ENCODE peak calls at places on chromosomes 1 and 21, in four cellular contexts. Q is H1, O is body of pancreas, J is uterus. N is an unnamed sample. For H3K9me3, the result is how much of the 10 kb centered on the place peaks cover.

GRCh38 chr1:43445618-43446387 is 7.9 kb downstream of the HYI start:
- DNase-seq in O (no peak), J (no peak), Q (no peak), N (no peak)

GRCh38 chr1:153513023-153513422 is 22.8 kb downstream of the S100A6 start:
- DNase-seq in O (no peak), Q (no peak), J (no peak), N (no peak)

GRCh38 chr1:3114131-3114744 is 45.2 kb downstream of the PRDM16 start:
- DNase-seq in O (no peak), Q (no peak), J (no peak), N (no peak)

GRCh38 chr1:52423771-52424170 is 19.4 kb downstream of the PRPF38A start:
- DNase-seq in Q (no peak), J (no peak), O (peak), N (no peak)

GRCh38 chr1:43348809-43349593 is 9.8 kb upstream of the CDC20 start:
- DNase-seq in Q (peak), J (peak), O (peak), N (peak)

GRCh38 chr1:20964540-20965484 is 177.7 kb upstream of the HP1BP3 start:
- DNase-seq in J (no peak), O (no peak), Q (no peak), N (no peak)

GRCh38 chr1:6783956-6784559 is 1.2 kb upstream of the CAMTA1 start:
- DNase-seq in Q (no peak), J (no peak), O (no peak), N (no peak)

GRCh38 chr1:53628286-53628955 is 110.5 kb downstream of the GLIS1 start:
- DNase-seq in Q (no peak), J (no peak), O (no peak), N (no peak)

GRCh38 chr21:35525443-35525842 is 476.3 kb upstream of the RUNX1 start:
- DNase-seq in Q (no peak), J (no peak), O (no peak), N (no peak)

GRCh38 chr1:3453891-3454810 is at the start of gene ARHGEF16:
- DNase-seq in Q (peak), J (no peak), O (peak), N (peak)

GRCh38 chr1:43443197-43443946 is 10.4 kb downstream of the HYI start:
- DNase-seq in O (no peak), Q (no peak), J (peak), N (no peak)

GRCh38 chr1:119327436-119328155 is 41.0 kb upstream of the HAO2 start:
- DNase-seq in Q (no peak), J (peak), O (no peak), N (no peak)

GRCh38 chr1:85240174-85240601 is 19.3 kb downstream of the C1orf52 start:
- DNase-seq in J (no peak), O (peak), Q (no peak), N (no peak)

GRCh38 chr1:22318279-22318983 is 133.2 kb upstream of the ZBTB40 start:
- DNase-seq in Q (no peak), J (no peak), O (peak), N (no peak)

GRCh38 chr1:165844114-165844798 is 16.8 kb downstream of the UCK2 start:
- DNase-seq in O (no peak), J (no peak), Q (no peak), N (no peak)

GRCh38 chr1:37475380-37476086 is 1.2 kb downstream of the ZC3H12A start:
- DNase-seq in J (no peak), O (no peak), Q (no peak), N (no peak)

GRCh38 chr1:22286491-22286890 is 143.6 kb upstream of the WNT4 start:
- DNase-seq in Q (no peak), J (no peak), O (no peak), N (no peak)

GRCh38 chr21:36864974-36865373 is 101.5 kb downstream of the HLCS start:
- DNase-seq in O (no peak), J (no peak), Q (no peak), N (peak)

GRCh38 chr1:24567792-24568388 is 12.0 kb downstream of the NCMAP start:
- DNase-seq in Q (no peak), O (peak), J (no peak), N (peak)

GRCh38 chr1:93021539-93022134 is 57.4 kb upstream of the MTF2 start:
- DNase-seq in O (peak), J (no peak), Q (no peak), N (no peak)

GRCh38 chr1:58432813-58433668 is 113.5 kb downstream of the OMA1 start:
- DNase-seq in J (no peak), O (no peak), Q (peak), N (no peak)

GRCh38 chr21:42523941-42524340 is 10.3 kb downstream of the SLC37A1 start:
- DNase-seq in O (no peak), J (no peak), Q (no peak), N (no peak)

GRCh38 chr1:51986718-51987117 is 3.8 kb downstream of the RAB3B start:
- DNase-seq in J (no peak), O (no peak), Q (no peak), N (no peak)

GRCh38 chr1:208142632-208143390 is 101.4 kb downstream of the PLXNA2 start:
- DNase-seq in Q (no peak), J (peak), O (no peak), N (no peak)

GRCh38 chr1:6686294-6686693 is 15.3 kb downstream of the DNAJC11 start:
- DNase-seq in J (no peak), Q (no peak), O (no peak), N (no peak)

GRCh38 chr1:156439036-156439435 is 61.5 kb downstream of the MEF2D start:
- DNase-seq in O (no peak), Q (no peak), J (no peak), N (no peak)

GRCh38 chr1:67239738-67240137 is 67.9 kb upstream of the IL12RB2 start:
- DNase-seq in J (no peak), Q (no peak), O (no peak), N (no peak)

GRCh38 chr1:41149570-41149969 is 92.5 kb downstream of the SCMH1 start:
- DNase-seq in J (no peak), Q (no peak), O (no peak), N (no peak)

GRCh38 chr1:56146449-56146848 is 432.9 kb downstream of the PLPP3 start:
- DNase-seq in O (peak), Q (no peak), J (no peak), N (no peak)

GRCh38 chr1:26285366-26286063 is 5.6 kb downstream of the SH3BGRL3 start:
- DNase-seq in O (no peak), J (no peak), Q (no peak), N (no peak)

GRCh38 chr1:173430707-173431662 is 46.1 kb upstream of the PRDX6 start:
- DNase-seq in J (peak), Q (peak), O (peak), N (peak)

GRCh38 chr1:40011198-40011597 is 29.3 kb upstream of the CAP1 start:
- DNase-seq in O (no peak), J (no peak), Q (no peak), N (no peak)
- H3K4me3 ChIP-seq in O (no peak), J (no peak), Q (no peak), N (no peak)

GRCh38 chr1:204579681-204580080 is 63.5 kb downstream of the MDM4 start:
- DNase-seq in J (no peak), O (no peak), Q (no peak), N (no peak)

GRCh38 chr1:204580862-204581261 is 64.7 kb downstream of the MDM4 start:
- DNase-seq in Q (no peak), O (no peak), J (no peak), N (no peak)

GRCh38 chr1:204576422-204576821 is 60.2 kb downstream of the MDM4 start:
- DNase-seq in J (no peak), O (no peak), Q (no peak), N (no peak)

GRCh38 chr1:204577794-204578478 is 61.7 kb downstream of the MDM4 start:
- DNase-seq in J (no peak), Q (no peak), O (no peak), N (no peak)

GRCh38 chr1:204578867-204579664 is 62.9 kb downstream of the MDM4 start:
- DNase-seq in Q (no peak), O (peak), J (peak), N (no peak)
- H3K27ac ChIP-seq in Q (no peak), O (peak), J (peak), N (no peak)

GRCh38 chr21:40271169-40271568 is 403.9 kb downstream of the PCP4 start:
- DNase-seq in O (no peak), Q (no peak), J (no peak), N (no peak)

GRCh38 chr21:40270134-40270533 is 402.9 kb downstream of the PCP4 start:
- DNase-seq in J (no peak), Q (no peak), O (no peak), N (no peak)

GRCh38 chr21:40272037-40272436 is 404.8 kb downstream of the PCP4 start:
- DNase-seq in O (no peak), Q (no peak), J (no peak), N (no peak)

GRCh38 chr21:40278345-40278744 is 411.1 kb downstream of the PCP4 start:
- DNase-seq in J (no peak), Q (no peak), O (no peak), N (no peak)

GRCh38 chr21:40276001-40276400 is 408.8 kb downstream of the PCP4 start:
- DNase-seq in Q (no peak), J (no peak), O (no peak), N (no peak)
- H3K9me3 ChIP-seq in Q (under half), J (under half), O (under half), N (under half)

GRCh38 chr1:223129229-223129851 is 13.7 kb downstream of the TLR5 start:
- DNase-seq in Q (no peak), O (peak), J (peak), N (peak)
- H3K4me3 ChIP-seq in Q (peak), O (no peak), J (no peak), N (no peak)

GRCh38 chr1:211548321-211549091 is 30.5 kb downstream of the SLC30A1 start:
- DNase-seq in O (no peak), Q (no peak), J (no peak), N (no peak)
- H3K27ac ChIP-seq in O (no peak), Q (no peak), J (no peak), N (no peak)

DNA sequence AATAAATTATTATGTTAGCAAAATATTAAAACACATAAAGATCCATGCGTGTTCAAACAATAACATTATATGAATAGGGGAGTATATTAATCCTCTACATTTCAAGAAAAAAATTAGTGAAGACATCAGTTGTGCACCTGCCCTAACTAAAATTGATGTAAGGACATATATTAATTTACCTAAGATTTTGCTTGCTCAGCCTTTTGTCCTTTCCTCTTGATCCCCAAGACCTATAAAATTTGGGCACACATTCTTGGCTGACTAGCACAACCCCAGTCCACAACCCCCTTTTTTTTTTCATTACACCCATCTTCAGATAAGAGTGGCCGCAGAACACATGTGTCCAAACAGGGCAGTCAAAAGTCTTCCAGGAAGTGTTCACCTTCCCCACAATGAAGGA is 6.6 kb downstream of the KRTAP21-2 start:
- DNase-seq in J (no peak), O (no peak), Q (no peak), N (no peak)
- H3K9me3 ChIP-seq in J (under half), O (under half), Q (under half), N (under half)

GRCh38 chr1:117753232-117753631 is 147.4 kb downstream of the TENT5C start:
- DNase-seq in O (no peak), Q (no peak), J (no peak), N (no peak)

GRCh38 chr1:117757668-117758067 is 151.8 kb downstream of the TENT5C start:
- DNase-seq in O (no peak), J (no peak), Q (no peak), N (no peak)

GRCh38 chr1:117753652-117754051 is 147.8 kb downstream of the TENT5C start:
- DNase-seq in Q (no peak), J (no peak), O (no peak), N (no peak)

GRCh38 chr1:117758444-117759316 is 152.8 kb downstream of the TENT5C start:
- DNase-seq in J (peak), O (peak), Q (peak), N (peak)

DNA sequence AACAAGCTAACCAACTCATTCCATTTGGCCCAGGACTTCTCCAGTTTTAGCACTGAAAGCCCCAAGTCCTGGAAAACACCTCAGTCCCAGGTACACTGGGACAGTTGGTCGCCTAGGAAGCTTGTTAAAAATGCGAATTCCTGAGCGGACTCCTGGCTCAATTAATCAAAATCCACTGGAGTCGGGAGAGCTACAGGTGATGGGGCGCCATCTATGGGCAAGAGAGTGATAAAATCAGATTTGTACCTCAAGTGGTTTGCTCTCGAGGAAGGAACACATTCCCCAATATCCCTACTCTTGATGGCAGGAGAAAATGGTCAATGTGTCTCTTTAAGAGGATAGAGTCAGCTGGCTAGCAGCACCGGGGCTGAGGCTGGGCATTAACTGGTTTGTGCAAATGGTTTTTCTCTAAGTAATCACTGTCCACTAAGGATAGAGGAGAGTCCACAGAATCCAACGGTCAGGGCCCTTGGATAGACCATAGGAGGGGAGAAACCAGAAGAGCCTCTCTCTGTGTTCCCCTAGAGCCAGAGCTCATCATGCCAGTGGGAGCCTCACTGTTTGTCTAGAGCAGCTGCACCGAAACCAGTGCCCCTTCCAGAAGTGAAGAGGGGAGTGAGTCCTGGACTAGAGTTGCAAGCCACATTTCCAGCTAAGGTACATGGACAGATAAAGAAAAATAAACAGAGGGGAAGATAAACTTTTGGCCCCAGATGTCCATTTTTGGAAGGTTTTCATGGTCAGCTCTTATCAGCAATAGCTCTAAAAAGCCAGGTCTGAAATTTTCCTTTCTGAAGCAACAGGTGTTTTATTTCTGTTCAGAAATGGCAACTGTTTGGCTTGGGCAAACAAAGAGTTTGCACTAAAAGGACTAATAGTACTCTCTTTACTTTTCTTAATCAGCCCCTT is 148.5 kb downstream of the TENT5C start:
- DNase-seq in J (peak), O (peak), Q (peak), N (peak)
- H3K4me3 ChIP-seq in J (no peak), O (no peak), Q (no peak), N (no peak)

GRCh38 chr1:68570859-68571258 is 74.0 kb upstream of the DEPDC1 start:
- DNase-seq in O (no peak), J (no peak), Q (no peak), N (no peak)

GRCh38 chr1:68571499-68571898 is 74.6 kb upstream of the DEPDC1 start:
- DNase-seq in O (no peak), J (no peak), Q (no peak), N (no peak)

DNA sequence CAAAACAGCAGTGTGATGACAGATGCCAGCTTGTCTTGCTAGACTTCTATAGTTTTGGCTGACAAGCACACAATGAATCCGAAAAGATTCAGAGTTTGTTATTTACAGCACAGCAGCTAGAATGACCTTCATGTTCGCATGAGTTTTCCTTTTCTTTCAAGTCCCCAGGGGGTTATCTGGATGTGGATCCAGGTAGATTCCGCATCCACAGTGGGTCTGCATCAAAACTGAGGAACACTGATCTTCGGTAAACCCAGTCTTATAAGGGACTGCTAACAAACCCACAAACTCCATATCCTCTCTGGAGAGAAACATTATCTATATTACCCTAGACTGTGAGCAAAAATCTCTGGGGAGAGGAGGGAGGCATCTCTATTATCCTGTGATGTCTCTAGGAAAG is 69.0 kb upstream of the DEPDC1 start:
- DNase-seq in J (no peak), O (no peak), Q (peak), N (no peak)
- H3K27ac ChIP-seq in J (no peak), O (no peak), Q (no peak), N (no peak)